ENCODE peak calls at places on chromosomes 5 and 9, in seven cellular contexts. One of them, this sample, is unnamed.

GRCh38 chr5:178113141-178113787 is at the start of gene N4BP3:
- DNase-seq in stimulated activated CD4-positive, alpha-beta T cell treated with anti-CD3 and anti-CD28 coated beads, Interleukin-15, amount 100 ng/mL, for 24 hours: peak
- DNase-seq in GM20000: peak
- DNase-seq in LHCN-M2: no peak
- DNase-seq in NCI-H345: peak
- DNase-seq in small intestine: peak
- DNase-seq in GM12864: no peak
- DNase-seq in this sample: peak

GRCh38 chr5:126531543-126532120 is 63.4 kb downstream of the ALDH7A1 start:
- DNase-seq in NCI-H345: no peak
- DNase-seq in stimulated activated CD4-positive, alpha-beta T cell treated with anti-CD3 and anti-CD28 coated beads, Interleukin-15, amount 100 ng/mL, for 24 hours: no peak
- DNase-seq in GM20000: no peak
- DNase-seq in small intestine: no peak
- DNase-seq in GM12864: no peak
- DNase-seq in LHCN-M2: peak
- DNase-seq in this sample: no peak

GRCh38 chr9:136268318-136268717 is 22.7 kb upstream of the QSOX2 start:
- DNase-seq in stimulated activated CD4-positive, alpha-beta T cell treated with anti-CD3 and anti-CD28 coated beads, Interleukin-15, amount 100 ng/mL, for 24 hours: no peak
- DNase-seq in GM20000: no peak
- DNase-seq in LHCN-M2: no peak
- DNase-seq in NCI-H345: no peak
- DNase-seq in GM12864: no peak
- DNase-seq in small intestine: no peak
- DNase-seq in this sample: no peak

GRCh38 chr5:113249216-113249615 is 185.6 kb downstream of the TSSK1B start:
- DNase-seq in GM20000: no peak
- DNase-seq in LHCN-M2: no peak
- DNase-seq in small intestine: no peak
- DNase-seq in GM12864: no peak
- DNase-seq in NCI-H345: no peak
- DNase-seq in stimulated activated CD4-positive, alpha-beta T cell treated with anti-CD3 and anti-CD28 coated beads, Interleukin-15, amount 100 ng/mL, for 24 hours: no peak
- DNase-seq in this sample: no peak

GRCh38 chr9:5557606-5558587 is 47.6 kb downstream of the PDCD1LG2 start:
- DNase-seq in GM12864: peak
- DNase-seq in LHCN-M2: peak
- DNase-seq in stimulated activated CD4-positive, alpha-beta T cell treated with anti-CD3 and anti-CD28 coated beads, Interleukin-15, amount 100 ng/mL, for 24 hours: peak
- DNase-seq in NCI-H345: no peak
- DNase-seq in small intestine: no peak
- DNase-seq in GM20000: peak
- DNase-seq in this sample: no peak

GRCh38 chr5:59079622-59080620 is 497.0 kb downstream of the RAB3C start:
- DNase-seq in GM20000: no peak
- DNase-seq in GM12864: no peak
- DNase-seq in LHCN-M2: peak
- DNase-seq in NCI-H345: no peak
- DNase-seq in small intestine: no peak
- DNase-seq in stimulated activated CD4-positive, alpha-beta T cell treated with anti-CD3 and anti-CD28 coated beads, Interleukin-15, amount 100 ng/mL, for 24 hours: no peak
- DNase-seq in this sample: no peak

GRCh38 chr9:16866542-16866941 is 3.9 kb downstream of the BNC2 start:
- DNase-seq in small intestine: no peak
- DNase-seq in GM12864: no peak
- DNase-seq in NCI-H345: no peak
- DNase-seq in stimulated activated CD4-positive, alpha-beta T cell treated with anti-CD3 and anti-CD28 coated beads, Interleukin-15, amount 100 ng/mL, for 24 hours: no peak
- DNase-seq in LHCN-M2: peak
- DNase-seq in GM20000: no peak
- DNase-seq in this sample: no peak

GRCh38 chr5:143229896-143230675 is 173.4 kb downstream of the NR3C1 start:
- DNase-seq in GM20000: peak
- DNase-seq in LHCN-M2: no peak
- DNase-seq in NCI-H345: peak
- DNase-seq in stimulated activated CD4-positive, alpha-beta T cell treated with anti-CD3 and anti-CD28 coated beads, Interleukin-15, amount 100 ng/mL, for 24 hours: peak
- DNase-seq in small intestine: no peak
- DNase-seq in GM12864: no peak
- DNase-seq in this sample: no peak

GRCh38 chr5:61167382-61167781 is 5.1 kb upstream of the SMIM15 start:
- DNase-seq in stimulated activated CD4-positive, alpha-beta T cell treated with anti-CD3 and anti-CD28 coated beads, Interleukin-15, amount 100 ng/mL, for 24 hours: no peak
- DNase-seq in small intestine: peak
- DNase-seq in GM20000: peak
- DNase-seq in LHCN-M2: peak
- DNase-seq in NCI-H345: no peak
- DNase-seq in GM12864: no peak
- DNase-seq in this sample: no peak

GRCh38 chr5:72407541-72407940 is 87.4 kb downstream of the PTCD2 start:
- DNase-seq in NCI-H345: no peak
- DNase-seq in GM12864: no peak
- DNase-seq in LHCN-M2: peak
- DNase-seq in small intestine: no peak
- DNase-seq in GM20000: no peak
- DNase-seq in stimulated activated CD4-positive, alpha-beta T cell treated with anti-CD3 and anti-CD28 coated beads, Interleukin-15, amount 100 ng/mL, for 24 hours: no peak
- DNase-seq in this sample: no peak

GRCh38 chr5:107564896-107565295 is 105.8 kb downstream of the EFNA5 start:
- DNase-seq in stimulated activated CD4-positive, alpha-beta T cell treated with anti-CD3 and anti-CD28 coated beads, Interleukin-15, amount 100 ng/mL, for 24 hours: no peak
- DNase-seq in GM20000: no peak
- DNase-seq in small intestine: no peak
- DNase-seq in LHCN-M2: peak
- DNase-seq in NCI-H345: no peak
- DNase-seq in GM12864: no peak
- DNase-seq in this sample: no peak